ENCODE peak calls at places on chromosomes 12 and 14, in four cellular contexts. H, D, B and X are unnamed samples.

GRCh38 chr12:16347391-16348298 is at the start of gene MGST1:
- DNase-seq in H (peak), D (peak), B (peak), X (peak)

GRCh38 chr12:13154027-13154538 is 42.4 kb upstream of the EMP1 start:
- DNase-seq in H (no peak), D (no peak), B (no peak), X (no peak)

GRCh38 chr14:77654001-77654431 is 37.6 kb upstream of the SPTLC2 start:
- DNase-seq in H (no peak), D (no peak), B (no peak), X (no peak)

GRCh38 chr14:29955087-29955486 is 27.4 kb upstream of the PRKD1 start:
- DNase-seq in H (no peak), D (no peak), B (no peak), X (no peak)

GRCh38 chr12:92139634-92140555 is 5.8 kb downstream of the BTG1 start:
- DNase-seq in H (no peak), D (no peak), B (no peak), X (no peak)

GRCh38 chr12:121400332-121401139 is 618 bp downstream of the RNF34 start:
- DNase-seq in H (peak), D (peak), B (no peak), X (no peak)

GRCh38 chr14:101844219-101844618 is 82.7 kb downstream of the PPP2R5C start:
- DNase-seq in H (no peak), D (no peak), B (no peak), X (no peak)

GRCh38 chr12:113057565-113058485 is 1.3 kb downstream of the DTX1 start:
- DNase-seq in H (no peak), D (no peak), B (no peak), X (no peak)

GRCh38 chr14:20429801-20430669 is 5.9 kb downstream of the KLHL33 start:
- DNase-seq in H (peak), D (no peak), B (peak), X (no peak)

GRCh38 chr12:124928095-124928911 is 13.9 kb upstream of the UBC start:
- DNase-seq in H (no peak), D (no peak), B (peak), X (peak)

GRCh38 chr14:63039800-63040380 is 5.4 kb downstream of the KCNH5 start:
- DNase-seq in H (peak), D (no peak), B (no peak), X (peak)

GRCh38 chr12:97464241-97465011 is 1.8 kb downstream of the RMST start:
- DNase-seq in H (no peak), D (no peak), B (no peak), X (no peak)

GRCh38 chr12:9039397-9039977 is 50.1 kb downstream of the KLRG1 start:
- DNase-seq in H (peak), D (no peak), B (peak), X (peak)

GRCh38 chr14:58876613-58877012 is 238.9 kb downstream of the DACT1 start:
- DNase-seq in H (no peak), D (no peak), B (no peak), X (no peak)

GRCh38 chr12:112456029-112456428 is 37.3 kb downstream of the PTPN11 start:
- DNase-seq in H (no peak), D (no peak), B (no peak), X (no peak)

GRCh38 chr14:99668998-99669314 is 15.1 kb upstream of the CYP46A1 start:
- DNase-seq in H (no peak), D (no peak), B (no peak), X (no peak)

GRCh38 chr12:58893421-58893986 is 26.8 kb downstream of the LRIG3 start:
- DNase-seq in H (no peak), D (no peak), B (no peak), X (no peak)

GRCh38 chr14:94303111-94303510 is 10.0 kb upstream of the SERPINA10 start:
- DNase-seq in H (no peak), D (no peak), B (no peak), X (no peak)

DNA sequence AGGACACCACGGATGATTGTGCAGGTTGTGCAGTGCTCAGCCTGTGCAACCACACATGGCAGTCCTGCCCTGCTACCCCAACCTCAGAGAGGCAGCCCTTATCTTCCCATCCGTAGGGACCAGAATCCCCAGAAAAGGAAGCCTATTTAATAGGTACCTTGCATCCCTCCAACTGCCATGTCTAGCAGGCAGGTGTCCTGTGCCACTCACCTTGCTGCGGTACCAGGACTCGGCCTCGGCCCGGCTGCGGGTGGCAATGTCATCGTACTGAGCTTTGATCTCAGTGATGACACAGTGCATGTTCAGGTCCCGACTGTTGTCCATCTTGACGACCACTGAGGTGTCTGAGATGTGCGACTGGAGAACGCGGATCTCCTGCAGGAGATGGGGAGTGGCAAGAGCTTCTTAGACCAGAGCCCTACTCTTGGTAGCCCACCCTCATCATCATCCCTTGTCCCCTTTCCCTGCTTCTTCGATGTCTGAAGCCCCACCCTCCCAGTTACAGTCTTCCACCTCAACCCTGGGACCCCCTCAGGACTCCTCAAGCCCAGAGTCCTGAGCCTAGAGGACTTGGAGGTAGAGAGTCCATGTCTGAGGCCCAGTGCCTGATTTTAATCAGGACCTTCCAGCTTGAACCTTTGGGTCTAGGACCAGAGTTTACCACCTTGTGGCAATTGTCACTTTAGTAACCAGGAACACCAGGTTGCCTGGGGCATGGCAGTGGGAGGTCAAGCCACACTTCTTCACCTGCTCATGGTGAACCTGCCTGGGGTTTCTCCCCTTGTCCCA is 20.5 kb downstream of the KRT7 start:
- DNase-seq in H (no peak), D (no peak), B (no peak), X (peak)
- TF ChIP-seq RAD21 in H (no peak), D (no peak), B (no peak), X (no peak)

DNA sequence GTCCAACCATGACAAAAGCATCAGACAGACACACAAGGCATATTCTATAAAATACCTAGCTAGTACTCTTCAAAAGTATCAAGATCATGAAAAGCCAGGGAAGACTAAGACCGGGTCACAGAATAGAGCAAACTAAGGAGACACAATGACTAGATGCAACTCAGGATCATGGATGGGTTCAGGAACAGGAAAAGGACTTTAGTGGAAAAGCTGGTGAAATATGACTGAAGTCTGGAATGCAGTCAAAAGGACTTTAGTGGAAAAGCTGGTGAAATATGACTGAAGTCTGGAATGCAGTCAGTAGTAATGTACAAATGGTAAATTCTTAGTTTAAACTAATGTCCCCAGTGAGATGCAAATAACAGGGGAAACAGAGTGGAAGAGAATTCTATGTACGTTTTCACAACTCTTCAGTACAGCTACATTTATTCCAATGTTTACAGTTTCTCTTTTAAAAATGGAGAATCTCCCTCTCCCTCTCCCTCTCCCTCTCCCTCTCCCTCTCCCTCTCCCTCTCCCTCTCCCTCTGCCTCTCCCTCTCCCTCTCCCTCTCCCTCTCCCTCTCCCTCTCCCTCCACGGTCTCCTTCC is 49.1 kb downstream of the ITPR2 start:
- DNase-seq in H (no peak), D (no peak), B (no peak), X (no peak)
- TF ChIP-seq CHD2 in H (no peak), D (no peak), B (no peak), X (no peak)

GRCh38 chr14:39218171-39218769 is 15.4 kb upstream of the MIA2 start:
- DNase-seq in H (peak), D (no peak), B (no peak), X (peak)

GRCh38 chr14:39217214-39217879 is 16.4 kb upstream of the MIA2 start:
- DNase-seq in H (no peak), D (no peak), B (no peak), X (peak)

GRCh38 chr14:39219075-39219499 is 14.6 kb upstream of the MIA2 start:
- DNase-seq in H (peak), D (no peak), B (no peak), X (peak)
- TF ChIP-seq MYC in H (no peak), D (no peak), B (no peak), X (no peak)

DNA sequence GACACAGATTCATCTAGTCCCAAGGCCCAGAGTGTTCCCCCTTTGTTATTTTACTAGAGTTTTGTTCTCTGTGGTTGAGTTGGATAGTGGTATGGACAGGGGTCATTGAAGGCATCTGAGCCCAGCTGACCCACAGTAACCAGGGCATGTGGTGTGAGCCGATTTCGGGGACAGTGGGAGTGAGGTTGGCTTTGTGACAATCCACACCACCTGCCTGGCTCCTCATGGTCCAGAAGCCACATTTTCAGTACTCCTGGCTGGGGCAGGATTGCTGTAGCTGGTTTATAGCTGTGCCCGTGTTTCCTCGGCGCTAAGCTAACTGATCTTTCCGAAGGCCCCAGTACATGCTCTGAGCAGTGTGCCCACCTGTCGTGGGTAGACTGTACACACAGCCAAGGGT is 116.0 kb downstream of the TSPAN9 start:
- DNase-seq in H (no peak), D (no peak), B (no peak), X (no peak)
- TF ChIP-seq RAD21 in H (no peak), D (no peak), B (no peak), X (no peak)

GRCh38 chr14:24365600-24366374 is 2.2 kb upstream of the NFATC4 start:
- DNase-seq in H (peak), D (peak), B (peak), X (peak)
- TF ChIP-seq CHD2 in H (peak), D (no peak), B (no peak), X (no peak)